ENCODE peak calls at places on chromosomes 16 and 17, in six cellular contexts. One of them, this sample, is unnamed.

GRCh38 chr16:89253548-89254287 is 36.2 kb downstream of the ZNF778 start:
- DNase-seq in pulmonary artery endothelial cell: no peak
- DNase-seq in AG10803: no peak
- DNase-seq in NCI-H510A: no peak
- DNase-seq in thoracic aorta: no peak
- DNase-seq in GM19239: no peak
- DNase-seq in this sample: no peak

GRCh38 chr16:74724820-74725549 is 24.3 kb upstream of the MLKL start:
- DNase-seq in pulmonary artery endothelial cell: no peak
- DNase-seq in AG10803: no peak
- DNase-seq in NCI-H510A: no peak
- DNase-seq in thoracic aorta: no peak
- DNase-seq in GM19239: no peak
- DNase-seq in this sample: peak; percentile 56

GRCh38 chr16:87297918-87298631 is 19.1 kb downstream of the C16orf95 start:
- DNase-seq in pulmonary artery endothelial cell: no peak
- DNase-seq in AG10803: no peak
- DNase-seq in NCI-H510A: no peak
- DNase-seq in thoracic aorta: no peak
- DNase-seq in GM19239: peak; percentile 50
- DNase-seq in this sample: peak; percentile 38

GRCh38 chr17:17959520-17960361 is 12.5 kb downstream of the TOM1L2 start:
- DNase-seq in pulmonary artery endothelial cell: no peak
- DNase-seq in AG10803: peak; percentile 45
- DNase-seq in NCI-H510A: no peak
- DNase-seq in thoracic aorta: no peak
- DNase-seq in GM19239: peak; percentile 72
- DNase-seq in this sample: peak; percentile 38

GRCh38 chr17:32822996-32823395 is 53.9 kb downstream of the MYO1D start:
- DNase-seq in pulmonary artery endothelial cell: no peak
- DNase-seq in AG10803: no peak
- DNase-seq in NCI-H510A: no peak
- DNase-seq in thoracic aorta: no peak
- DNase-seq in GM19239: no peak
- DNase-seq in this sample: no peak

GRCh38 chr17:73194514-73195222 is 1.8 kb downstream of the COG1 start:
- DNase-seq in pulmonary artery endothelial cell: no peak
- DNase-seq in AG10803: peak; percentile 37
- DNase-seq in NCI-H510A: no peak
- DNase-seq in thoracic aorta: no peak
- DNase-seq in GM19239: no peak
- DNase-seq in this sample: peak; percentile 15

GRCh38 chr16:3935921-3936320 is 55.4 kb upstream of the CREBBP start:
- DNase-seq in pulmonary artery endothelial cell: no peak
- DNase-seq in AG10803: no peak
- DNase-seq in NCI-H510A: no peak
- DNase-seq in thoracic aorta: no peak
- DNase-seq in GM19239: no peak
- DNase-seq in this sample: no peak

GRCh38 chr16:27365142-27366089 is 36.6 kb upstream of the IL21R start:
- DNase-seq in pulmonary artery endothelial cell: no peak
- DNase-seq in AG10803: peak; percentile 9
- DNase-seq in NCI-H510A: no peak
- DNase-seq in thoracic aorta: no peak
- DNase-seq in GM19239: no peak
- DNase-seq in this sample: no peak

GRCh38 chr16:27520982-27521673 is 28.6 kb downstream of the GTF3C1 start:
- DNase-seq in pulmonary artery endothelial cell: peak; percentile 57
- DNase-seq in AG10803: no peak
- DNase-seq in NCI-H510A: no peak
- DNase-seq in thoracic aorta: peak; percentile 29
- DNase-seq in GM19239: no peak
- DNase-seq in this sample: no peak

GRCh38 chr17:29124931-29125270 is 55.3 kb downstream of the MYO18A start:
- DNase-seq in pulmonary artery endothelial cell: no peak
- DNase-seq in AG10803: no peak
- DNase-seq in NCI-H510A: no peak
- DNase-seq in thoracic aorta: no peak
- DNase-seq in GM19239: no peak
- DNase-seq in this sample: no peak

GRCh38 chr17:82648761-82649474 is 674 bp upstream of the WDR45B start:
- DNase-seq in pulmonary artery endothelial cell: no peak
- DNase-seq in AG10803: no peak
- DNase-seq in NCI-H510A: no peak
- DNase-seq in thoracic aorta: no peak
- DNase-seq in GM19239: peak; percentile 54
- DNase-seq in this sample: peak; percentile 66

GRCh38 chr16:4474192-4474961 is at the start of gene NMRAL1:
- DNase-seq in pulmonary artery endothelial cell: peak; percentile 69
- DNase-seq in AG10803: peak; percentile 82
- DNase-seq in NCI-H510A: peak; percentile 81
- DNase-seq in thoracic aorta: peak; percentile 64
- DNase-seq in GM19239: peak; percentile 85
- DNase-seq in this sample: peak; percentile 79

GRCh38 chr16:11706180-11706742 is 36.4 kb downstream of the TXNDC11 start:
- DNase-seq in pulmonary artery endothelial cell: no peak
- DNase-seq in AG10803: no peak
- DNase-seq in NCI-H510A: no peak
- DNase-seq in thoracic aorta: no peak
- DNase-seq in GM19239: no peak
- DNase-seq in this sample: no peak

GRCh38 chr16:72946474-72947194 is 101.3 kb downstream of the ZFHX3 start:
- DNase-seq in pulmonary artery endothelial cell: no peak
- DNase-seq in AG10803: no peak
- DNase-seq in NCI-H510A: no peak
- DNase-seq in thoracic aorta: no peak
- DNase-seq in GM19239: no peak
- DNase-seq in this sample: no peak

This sample was measured in AG08395.